ENCODE peak calls at places on chromosomes 6 and 20, in nine cellular contexts. V, M, F, T, O, N, Z, W and C are unnamed samples.

GRCh38 chr6:117706504-117706903 is 31.2 kb downstream of the NUS1 start:
- DNase-seq in V (no peak), M (no peak), F (no peak), T (no peak), O (no peak), N (no peak), Z (no peak), W (no peak), C (no peak)

GRCh38 chr6:35687658-35688604 is 784 bp downstream of the FKBP5 start:
- DNase-seq in V (peak; percentile 67), M (peak; percentile 83), F (peak; percentile 40), T (no peak), O (peak; percentile 82), N (no peak), Z (peak; percentile 67), W (peak; percentile 65), C (peak; percentile 84)

GRCh38 chr6:25922301-25922700 is 8.2 kb downstream of the SLC17A2 start:
- DNase-seq in V (no peak), M (no peak), F (peak; percentile 84), T (no peak), O (no peak), N (no peak), Z (no peak), W (peak; percentile 28), C (no peak)

GRCh38 chr6:90160013-90160412 is 136.6 kb downstream of the BACH2 start:
- DNase-seq in V (peak; percentile 45), M (no peak), F (no peak), T (no peak), O (no peak), N (no peak), Z (no peak), W (no peak), C (no peak)

GRCh38 chr6:129675669-129676472 is 34.1 kb downstream of the ARHGAP18 start:
- DNase-seq in V (no peak), M (no peak), F (no peak), T (no peak), O (no peak), N (no peak), Z (no peak), W (no peak), C (no peak)

GRCh38 chr6:156509496-156509895 is 267.7 kb upstream of the ARID1B start:
- DNase-seq in V (no peak), M (no peak), F (no peak), T (no peak), O (no peak), N (no peak), Z (no peak), W (no peak), C (no peak)

GRCh38 chr6:29967379-29968010 is 25.2 kb downstream of the HLA-A start:
- DNase-seq in V (peak; percentile 66), M (no peak), F (peak; percentile 17), T (no peak), O (peak; percentile 51), N (no peak), Z (no peak), W (peak; percentile 40), C (no peak)

GRCh38 chr20:31542201-31542842 is 28.1 kb downstream of the HM13 start:
- DNase-seq in V (no peak), M (peak; percentile 38), F (peak; percentile 48), T (no peak), O (no peak), N (no peak), Z (no peak), W (no peak), C (no peak)

GRCh38 chr20:20024942-20025341 is 7.8 kb downstream of the NAA20 start:
- DNase-seq in V (no peak), M (no peak), F (no peak), T (peak; percentile 28), O (no peak), N (no peak), Z (no peak), W (no peak), C (no peak)

GRCh38 chr6:119283979-119284545 is 65.5 kb downstream of the MAN1A1 start:
- DNase-seq in V (no peak), M (no peak), F (no peak), T (no peak), O (no peak), N (no peak), Z (no peak), W (no peak), C (no peak)

GRCh38 chr6:5752282-5752681 is 254.4 kb downstream of the NRN1 start:
- DNase-seq in V (no peak), M (no peak), F (peak; percentile 80), T (peak; percentile 73), O (peak; percentile 66), N (no peak), Z (no peak), W (no peak), C (no peak)
- H3K4me3 ChIP-seq in V (no peak overlapping the region), M (no peak overlapping the region), F (no peak overlapping the region), T (no peak overlapping the region), O (no peak overlapping the region), N (no peak overlapping the region), Z (no peak overlapping the region), W (no peak overlapping the region), C (no peak overlapping the region)

DNA sequence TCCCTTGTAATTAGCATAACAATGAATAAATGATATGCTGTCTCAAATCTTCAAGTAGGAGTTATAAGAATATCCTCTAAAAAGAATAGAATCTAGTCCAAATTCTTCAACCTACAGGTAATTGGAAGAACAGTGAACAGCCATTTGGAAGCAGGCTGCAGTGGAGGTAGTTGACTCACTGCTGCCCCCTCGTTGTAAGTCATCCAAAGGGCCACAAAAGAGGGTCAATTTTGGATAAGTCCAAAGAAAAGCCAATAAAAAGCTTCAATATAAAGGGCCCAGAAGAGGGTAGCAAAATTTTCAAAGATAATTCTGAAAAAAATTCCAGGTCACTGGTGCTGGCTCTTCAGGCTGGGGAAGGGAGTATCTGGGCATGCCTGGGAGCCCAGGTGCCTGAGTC is 60.8 kb upstream of the SSTR4 start:
- DNase-seq in V (peak; percentile 30), M (no peak), F (peak; percentile 36), T (no peak), O (no peak), N (no peak), Z (no peak), W (no peak), C (no peak)
- TF ChIP-seq CTCF in V (peak; percentile 25), M (peak; percentile 27), F (peak; percentile 60), T (peak; percentile 46), O (no peak), N (peak; percentile 54), Z (no peak), W (no peak), C (no peak)

GRCh38 chr20:47361268-47361665 is 4.8 kb upstream of the ZMYND8 start:
- DNase-seq in V (no peak), M (no peak), F (no peak), T (no peak), O (no peak), N (no peak), Z (no peak), W (no peak), C (no peak)
- H3K4me3 ChIP-seq in V (no peak overlapping the region), M (peak overlapping the region; percentile 28), F (no peak overlapping the region), T (no peak overlapping the region), O (no peak overlapping the region), N (no peak overlapping the region), Z (peak overlapping the region; percentile 61), W (no peak overlapping the region), C (no peak overlapping the region)

DNA sequence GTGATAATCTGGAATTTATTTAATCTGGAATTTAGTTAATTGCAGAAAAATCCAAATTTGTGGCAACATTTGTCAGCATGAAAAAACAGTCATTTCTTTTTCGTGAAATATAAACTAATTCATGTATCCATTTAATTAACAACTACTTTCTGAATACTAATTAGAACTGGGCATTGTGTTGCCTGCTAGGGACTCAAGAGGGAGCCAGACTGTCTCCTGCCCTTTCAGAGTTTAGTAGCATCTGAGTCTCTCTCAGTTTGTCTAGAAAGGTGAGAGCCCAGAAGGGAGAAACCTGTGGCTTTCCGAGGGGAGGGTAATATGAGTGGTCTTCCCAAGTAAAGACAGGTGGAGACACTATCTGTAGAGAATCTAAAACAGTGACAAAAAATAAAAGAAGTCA is 210.9 kb upstream of the HDDC2 start:
- DNase-seq in V (no peak), M (no peak), F (no peak), T (no peak), O (no peak), N (no peak), Z (no peak), W (no peak), C (no peak)
- TF ChIP-seq CTCF in V (peak; percentile 16), M (peak; percentile 25), F (peak; percentile 17), T (no peak), O (no peak), N (peak; percentile 26), Z (peak; percentile 21), W (no peak), C (no peak)

DNA sequence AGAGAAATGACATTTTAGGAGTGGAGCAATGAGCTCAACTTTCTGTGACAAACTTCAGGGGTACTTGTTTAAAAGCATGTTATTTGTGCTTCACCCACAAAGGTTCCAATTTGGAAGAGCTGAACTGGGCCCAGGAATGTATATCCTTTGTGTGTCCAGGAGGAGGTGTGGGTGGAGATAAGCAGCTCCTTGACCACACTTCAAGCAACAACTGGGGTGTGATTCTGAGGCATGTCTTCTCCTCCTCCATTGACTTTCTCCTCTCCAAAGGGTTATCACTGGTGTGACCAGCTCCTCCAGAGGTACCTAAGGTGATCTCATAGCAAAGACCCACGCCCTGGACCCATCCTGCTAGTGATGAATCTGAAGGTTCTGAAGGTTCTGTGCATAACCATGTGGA is 60.7 kb upstream of the CD93 start:
- DNase-seq in V (no peak), M (no peak), F (no peak), T (no peak), O (peak; percentile 25), N (no peak), Z (no peak), W (no peak), C (no peak)
- H3K4me3 ChIP-seq in V (no peak overlapping the region), M (no peak overlapping the region), F (no peak overlapping the region), T (no peak overlapping the region), O (no peak overlapping the region), N (no peak overlapping the region), Z (no peak overlapping the region), W (no peak overlapping the region), C (no peak overlapping the region)

GRCh38 chr6:169961772-169962561 is 210.5 kb downstream of the ERMARD start:
- DNase-seq in V (peak; percentile 71), M (peak; percentile 44), F (no peak), T (no peak), O (peak; percentile 51), N (no peak), Z (no peak), W (peak; percentile 59), C (peak; percentile 75)
- TF ChIP-seq CTCF in V (peak; percentile 63), M (peak; percentile 53), F (peak; percentile 27), T (no peak), O (no peak), N (no peak), Z (peak; percentile 38), W (peak; percentile 75), C (no peak)

GRCh38 chr6:3320238-3320637 is 61.5 kb downstream of the PSMG4 start:
- DNase-seq in V (no peak), M (no peak), F (no peak), T (no peak), O (peak; percentile 38), N (no peak), Z (no peak), W (no peak), C (no peak)
- H3K4me3 ChIP-seq in V (no peak overlapping the region), M (no peak overlapping the region), F (no peak overlapping the region), T (no peak overlapping the region), O (no peak overlapping the region), N (no peak overlapping the region), Z (no peak overlapping the region), W (no peak overlapping the region), C (no peak overlapping the region)

GRCh38 chr20:3751284-3751663 is 16.3 kb downstream of the ADISSP start:
- DNase-seq in V (no peak), M (no peak), F (no peak), T (no peak), O (no peak), N (no peak), Z (no peak), W (no peak), C (peak; percentile 65)
- TF ChIP-seq CTCF in V (no peak), M (no peak), F (no peak), T (no peak), O (no peak), N (no peak), Z (no peak), W (no peak), C (no peak)